ENCODE peak calls at places on chromosomes 4 and X, in four cellular contexts. S is astrocyte of the spinal cord, I is SK-N-SH, Z is omental fat pad. P is an unnamed sample.

GRCh38 chrX:98548550-98548949 is 1664.8 kb downstream of the RPA4 start:
- DNase-seq in S (no peak), I (no peak), Z (no peak), P (no peak)

GRCh38 chr4:182113774-182114173 is 129.4 kb upstream of the TENM3 start:
- DNase-seq in S (no peak), I (no peak), Z (no peak), P (no peak)

GRCh38 chr4:94453534-94453963 is 1.8 kb downstream of the PDLIM5 start:
- DNase-seq in S (no peak), I (no peak), Z (no peak), P (no peak)

GRCh38 chr4:155908187-155909139 is 5.0 kb downstream of the TDO2 start:
- DNase-seq in S (no peak), I (no peak), Z (no peak), P (no peak)

GRCh38 chr4:3043272-3044020 is 30.9 kb downstream of the HTT-AS start:
- DNase-seq in S (no peak), I (no peak), Z (no peak), P (no peak)

GRCh38 chr4:85787133-85787532 is 312.2 kb downstream of the ARHGAP24 start:
- DNase-seq in S (peak; percentile 81), I (no peak), Z (no peak), P (no peak)

GRCh38 chr4:11106769-11107168 is 321.9 kb downstream of the HS3ST1 start:
- DNase-seq in S (no peak), I (no peak), Z (no peak), P (no peak)

GRCh38 chr4:179695175-179695574 is 2252.9 kb upstream of the AGA start:
- DNase-seq in S (peak; percentile 90), I (no peak), Z (no peak), P (no peak)

GRCh38 chrX:20514358-20514757 is 247.6 kb upstream of the RPS6KA3 start:
- DNase-seq in S (peak; percentile 61), I (no peak), Z (no peak), P (no peak)

GRCh38 chrX:17519349-17519748 is 144.3 kb downstream of the NHS start:
- DNase-seq in S (no peak), I (no peak), Z (no peak), P (no peak)

GRCh38 chr4:118557298-118557851 is 127.8 kb upstream of the METTL14 start:
- DNase-seq in S (peak; percentile 62), I (no peak), Z (no peak), P (no peak)

GRCh38 chr4:118313098-118313497 is 39.7 kb downstream of the PRSS12 start:
- DNase-seq in S (no peak), I (no peak), Z (no peak), P (no peak)

GRCh38 chr4:163372035-163372434 is 28.3 kb downstream of the NPY5R start:
- DNase-seq in S (no peak), I (no peak), Z (no peak), P (no peak)

GRCh38 chr4:40548256-40548655 is 81.4 kb downstream of the RBM47 start:
- DNase-seq in S (peak; percentile 53), I (no peak), Z (no peak), P (no peak)

GRCh38 chrX:55135171-55135570 is 46.4 kb downstream of the PAGE2 start:
- DNase-seq in S (peak; percentile 35), I (peak; percentile 41), Z (no peak), P (peak; percentile 27)

GRCh38 chr4:15694431-15694830 is 8.4 kb upstream of the BST1 start:
- DNase-seq in S (peak; percentile 47), I (no peak), Z (no peak), P (no peak)

GRCh38 chr4:53744446-53745160 is 153.3 kb upstream of the LNX1 start:
- DNase-seq in S (no peak), I (peak; percentile 19), Z (no peak), P (no peak)

GRCh38 chr4:48079972-48080391 is 54.1 kb downstream of the TXK start:
- DNase-seq in S (peak; percentile 45), I (no peak), Z (no peak), P (no peak)

GRCh38 chr4:129140521-129140920 is 44.6 kb downstream of the C4orf33 start:
- DNase-seq in S (peak; percentile 18), I (no peak), Z (no peak), P (no peak)

GRCh38 chr4:182170417-182170935 is 72.7 kb upstream of the TENM3 start:
- DNase-seq in S (no peak), I (no peak), Z (no peak), P (no peak)

GRCh38 chr4:16240300-16240699 is 14.0 kb upstream of the TAPT1 start:
- DNase-seq in S (no peak), I (no peak), Z (no peak), P (no peak)

GRCh38 chr4:111652206-111652605 is 493.0 kb upstream of the FAM241A start:
- DNase-seq in S (no peak), I (no peak), Z (no peak), P (no peak)

GRCh38 chr4:40197879-40198689 is 1.3 kb downstream of the RHOH start:
- DNase-seq in S (no peak), I (no peak), Z (no peak), P (no peak)

GRCh38 chr4:71860643-71861042 is 76.8 kb upstream of the GC start:
- DNase-seq in S (peak; percentile 13), I (no peak), Z (no peak), P (no peak)

GRCh38 chr4:62816566-62816965 is 1592.7 kb downstream of the TECRL start:
- DNase-seq in S (no peak), I (peak; percentile 16), Z (no peak), P (no peak)

GRCh38 chrX:140524556-140524955 is 19.7 kb upstream of the SOX3 start:
- DNase-seq in S (peak; percentile 19), I (no peak), Z (no peak), P (no peak)

GRCh38 chr4:4308800-4309441 is 18.9 kb downstream of the ZBTB49 start:
- DNase-seq in S (peak; percentile 72), I (no peak), Z (no peak), P (no peak)

GRCh38 chrX:107826286-107827136 is 845 bp downstream of the MID2 start:
- DNase-seq in S (peak; percentile 33), I (peak; percentile 63), Z (no peak), P (peak; percentile 27)

GRCh38 chr4:173288296-173288695 is 45.9 kb downstream of the HMGB2 start:
- DNase-seq in S (peak; percentile 50), I (peak; percentile 24), Z (peak; percentile 75), P (peak; percentile 46)

GRCh38 chr4:105709081-105709450 is 482 bp downstream of the GSTCD start:
- DNase-seq in S (peak; percentile 24), I (no peak), Z (no peak), P (no peak)

GRCh38 chr4:73446336-73446938 is 10.4 kb downstream of the AFP start:
- DNase-seq in S (peak; percentile 52), I (peak; percentile 46), Z (no peak), P (peak; percentile 58)

GRCh38 chr4:97498875-97499274 is 644.4 kb downstream of the STPG2 start:
- DNase-seq in S (peak; percentile 87), I (no peak), Z (no peak), P (no peak)

GRCh38 chr4:70948665-70949284 is 44.7 kb upstream of the DCK start:
- DNase-seq in S (no peak), I (no peak), Z (no peak), P (no peak)